ENCODE peak calls at places on chromosome 13, in ten cellular contexts. A, N, C, L, D, Y, K, Q, J and H are unnamed samples.

GRCh38 chr13:110964229-110965037 is 49.6 kb upstream of the ANKRD10 start:
- DNase-seq in N (peak), D (no peak), Y (no peak), A (no peak), J (no peak), L (no peak), K (no peak), Q (no peak), C (no peak), H (no peak)

GRCh38 chr13:23617551-23618014 is 47.4 kb downstream of the TNFRSF19 start:
- DNase-seq in L (no peak), K (no peak), A (peak), N (no peak), C (no peak), J (no peak), Y (no peak), Q (no peak), D (peak), H (no peak)

GRCh38 chr13:99660101-99660500 is 158.8 kb downstream of the TM9SF2 start:
- DNase-seq in A (no peak), Q (no peak), K (no peak), Y (no peak), L (peak), C (no peak), N (no peak), D (no peak), J (no peak), H (no peak)

GRCh38 chr13:26022538-26023292 is 29.1 kb downstream of the SHISA2 start:
- DNase-seq in J (peak), Y (no peak), L (no peak), Q (peak), N (peak), K (no peak), C (peak), D (peak), A (peak), H (no peak)

GRCh38 chr13:40336228-40337221 is 329.9 kb downstream of the FOXO1 start:
- DNase-seq in J (no peak), D (no peak), C (no peak), K (no peak), N (peak), Y (no peak), L (no peak), Q (no peak), A (no peak), H (no peak)

GRCh38 chr13:70835349-70835748 is 727.1 kb upstream of the KLHL1 start:
- DNase-seq in L (no peak), A (no peak), J (no peak), N (no peak), Q (no peak), Y (no peak), K (no peak), D (no peak), C (no peak), H (no peak)

GRCh38 chr13:73169971-73170370 is 111.2 kb downstream of the KLF5 start:
- DNase-seq in D (no peak), K (no peak), A (no peak), C (no peak), N (no peak), Y (no peak), L (no peak), J (no peak), Q (no peak), H (no peak)

GRCh38 chr13:94716016-94716415 is 3.7 kb upstream of the SOX21 start:
- DNase-seq in C (no peak), Y (no peak), Q (no peak), N (no peak), L (peak), J (no peak), K (no peak), A (no peak), D (no peak), H (no peak)

GRCh38 chr13:93116809-93117208 is 109.8 kb upstream of the GPC6 start:
- DNase-seq in Y (no peak), D (no peak), A (no peak), N (peak), K (no peak), L (no peak), J (no peak), Q (no peak), C (no peak), H (no peak)

GRCh38 chr13:71358218-71358617 is 508.8 kb downstream of the DACH1 start:
- DNase-seq in J (no peak), Y (no peak), N (no peak), A (no peak), L (no peak), D (no peak), C (no peak), K (no peak), Q (no peak), H (no peak)

GRCh38 chr13:98324105-98324504 is 147.0 kb upstream of the RNF113B start:
- DNase-seq in Q (no peak), Y (no peak), N (no peak), D (peak), L (no peak), C (no peak), K (no peak), A (no peak), J (no peak), H (no peak)

GRCh38 chr13:39455534-39456175 is 147.3 kb downstream of the LHFPL6 start:
- DNase-seq in Q (no peak), K (no peak), J (no peak), D (peak), N (no peak), C (no peak), Y (no peak), L (no peak), A (peak), H (no peak)

GRCh38 chr13:21458816-21459701 is at the start of gene ZDHHC20:
- DNase-seq in Q (peak), A (peak), C (no peak), N (peak), Y (peak), J (no peak), L (peak), D (peak), K (no peak), H (peak)

GRCh38 chr13:74372511-74372910 is 238.3 kb upstream of the KLF12 start:
- DNase-seq in J (no peak), K (no peak), L (no peak), Q (no peak), A (no peak), Y (no peak), C (no peak), D (no peak), N (no peak), H (no peak)

GRCh38 chr13:58181111-58181510 is 549.6 kb downstream of the PCDH17 start:
- DNase-seq in C (no peak), D (no peak), K (no peak), L (no peak), N (no peak), Q (no peak), J (no peak), Y (no peak), A (no peak), H (no peak)

GRCh38 chr13:76014618-76015315 is 378.6 kb downstream of the LMO7 start:
- DNase-seq in C (no peak), Q (no peak), Y (no peak), L (no peak), K (no peak), N (no peak), J (no peak), A (peak), D (peak), H (no peak)

GRCh38 chr13:28558126-28558525 is 63.2 kb upstream of the FLT1 start:
- DNase-seq in N (no peak), K (no peak), A (peak), J (peak), L (no peak), C (no peak), D (peak), Y (no peak), Q (no peak), H (no peak)

GRCh38 chr13:98802548-98802947 is 50.1 kb upstream of the SLC15A1 start:
- DNase-seq in L (no peak), N (no peak), C (no peak), D (no peak), Y (no peak), A (no peak), K (no peak), Q (no peak), J (no peak), H (no peak)

GRCh38 chr13:97710797-97711196 is 242.7 kb upstream of the IPO5 start:
- DNase-seq in K (no peak), C (no peak), J (no peak), Q (no peak), A (no peak), L (no peak), D (no peak), N (no peak), Y (no peak), H (no peak)

GRCh38 chr13:30796132-30796832 is 60.9 kb downstream of the ALOX5AP start:
- DNase-seq in D (peak), C (peak), J (no peak), K (no peak), N (no peak), L (no peak), Y (no peak), Q (no peak), A (peak), H (peak)

GRCh38 chr13:100594731-100595130 is 6.1 kb upstream of the GGACT start:
- DNase-seq in Q (no peak), N (peak), K (no peak), J (no peak), A (no peak), D (no peak), Y (no peak), L (peak), C (no peak), H (peak)

GRCh38 chr13:106381083-106381482 is 154.4 kb downstream of the EFNB2 start:
- DNase-seq in N (peak), J (no peak), K (no peak), D (peak), L (peak), Y (no peak), A (peak), C (no peak), Q (no peak), H (no peak)

GRCh38 chr13:106377341-106377740 is 158.1 kb downstream of the EFNB2 start:
- DNase-seq in D (no peak), C (no peak), N (no peak), J (no peak), Y (no peak), A (no peak), Q (no peak), L (no peak), K (no peak), H (no peak)

GRCh38 chr13:106376411-106377112 is 158.9 kb downstream of the EFNB2 start:
- DNase-seq in A (peak), N (no peak), D (peak), C (peak), K (no peak), L (no peak), Q (no peak), Y (no peak), J (peak), H (peak)

GRCh38 chr13:106375085-106375484 is 160.4 kb downstream of the EFNB2 start:
- DNase-seq in Y (no peak), D (no peak), N (no peak), C (no peak), A (no peak), L (no peak), J (no peak), Q (no peak), K (no peak), H (no peak)

GRCh38 chr13:106378263-106378662 is 157.2 kb downstream of the EFNB2 start:
- DNase-seq in J (no peak), C (no peak), D (no peak), K (no peak), L (no peak), N (no peak), Q (no peak), A (no peak), Y (no peak), H (no peak)
- TF ChIP-seq CTCF in J (no peak), C (no peak), D (no peak), K (no peak), L (no peak), N (no peak), Q (no peak), A (no peak), Y (no peak), H (no peak)

GRCh38 chr13:35956074-35956473 is 175.1 kb downstream of the DCLK1 start:
- DNase-seq in L (no peak), N (no peak), C (no peak), D (no peak), A (no peak), J (no peak), Q (no peak), Y (no peak), K (no peak), H (no peak)

GRCh38 chr13:35954207-35954560 is 177.0 kb downstream of the DCLK1 start:
- DNase-seq in D (no peak), Y (no peak), A (no peak), J (no peak), C (no peak), Q (no peak), K (no peak), L (no peak), N (no peak), H (no peak)

GRCh38 chr13:35957174-35957867 is 173.9 kb downstream of the DCLK1 start:
- DNase-seq in C (no peak), N (no peak), Y (no peak), K (no peak), J (peak), Q (no peak), D (no peak), A (peak), L (no peak), H (no peak)

GRCh38 chr13:35957996-35958395 is 173.2 kb downstream of the DCLK1 start:
- DNase-seq in D (no peak), L (no peak), C (no peak), A (no peak), Q (no peak), J (no peak), Y (no peak), K (no peak), N (no peak), H (no peak)

GRCh38 chr13:35953537-35954206 is 177.5 kb downstream of the DCLK1 start:
- DNase-seq in Y (no peak), L (peak), K (no peak), D (peak), J (peak), A (peak), Q (peak), N (peak), C (no peak), H (no peak)
- TF ChIP-seq CTCF in Y (no peak), L (peak), K (peak), D (peak), J (peak), A (peak), Q (peak), N (peak), C (peak), H (no peak)

DNA sequence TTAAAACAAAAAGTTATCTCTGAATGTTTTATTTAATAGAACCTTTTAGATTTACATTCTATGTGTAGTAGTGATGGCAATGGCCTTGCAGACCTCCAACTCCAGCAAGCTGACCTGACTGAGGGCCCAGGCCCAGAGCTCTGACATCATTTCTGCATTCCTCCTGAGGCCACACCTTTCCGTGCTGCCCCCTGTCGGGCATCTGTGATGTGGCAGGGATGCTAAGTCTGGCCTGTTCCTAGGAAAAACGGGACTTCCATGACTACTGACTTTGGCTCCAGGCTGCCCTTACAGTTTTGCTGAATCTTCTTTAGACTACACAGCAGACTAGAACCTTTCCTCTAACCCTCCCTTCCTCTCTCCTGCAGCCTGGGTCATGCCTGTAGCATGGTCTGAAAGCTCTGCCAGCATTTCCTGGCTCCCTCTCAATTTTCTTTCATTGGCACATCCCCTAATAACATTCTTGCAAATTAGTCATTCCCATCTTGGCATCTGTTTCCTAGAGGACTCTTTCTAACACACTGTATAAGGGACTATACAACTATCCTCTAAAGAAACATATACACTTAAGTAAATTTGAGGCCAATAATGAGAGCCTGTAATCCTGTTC is 249.0 kb downstream of the GPC5 start:
- DNase-seq in J (no peak), D (no peak), L (peak), Q (no peak), A (peak), C (peak), N (peak), Y (peak), K (no peak), H (peak)
- TF ChIP-seq CTCF in J (no peak), D (peak), L (peak), Q (no peak), A (no peak), C (peak), N (peak), Y (peak), K (peak), H (no peak)

GRCh38 chr13:42334329-42334706 is 62.4 kb downstream of the AKAP11 start:
- DNase-seq in C (no peak), Q (no peak), J (no peak), N (no peak), K (no peak), A (no peak), Y (no peak), D (no peak), L (no peak), H (no peak)
- TF ChIP-seq CTCF in C (peak), Q (no peak), J (no peak), N (no peak), K (no peak), A (no peak), Y (no peak), D (no peak), L (no peak), H (no peak)

GRCh38 chr13:61950828-61951227 is 535.2 kb upstream of the PCDH20 start:
- DNase-seq in L (no peak), Q (no peak), D (no peak), J (no peak), C (no peak), A (no peak), Y (no peak), K (no peak), N (no peak), H (no peak)

DNA sequence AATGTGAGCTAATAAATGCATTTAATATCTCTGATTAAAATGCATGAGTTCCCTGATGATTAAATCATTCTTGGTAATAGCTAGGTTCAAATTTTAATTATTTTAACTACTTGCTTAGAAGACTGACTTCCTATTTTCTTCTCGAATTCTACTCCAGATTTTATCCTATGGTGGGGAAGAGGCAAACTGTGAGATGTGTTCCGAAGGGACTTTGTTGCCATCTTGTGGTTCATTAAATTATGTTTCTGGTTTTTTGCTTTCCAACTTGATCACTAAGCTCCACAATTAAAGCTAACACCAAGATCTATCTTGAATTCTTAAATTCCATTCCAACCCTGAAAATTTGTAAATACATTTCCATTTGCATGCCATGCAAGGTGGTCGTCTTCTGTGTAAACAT is 538.4 kb upstream of the PCDH20 start:
- DNase-seq in J (no peak), K (no peak), C (peak), Y (no peak), Q (no peak), N (peak), A (peak), L (peak), D (no peak), H (no peak)
- TF ChIP-seq CTCF in J (no peak), K (no peak), C (peak), Y (peak), Q (no peak), N (peak), A (no peak), L (peak), D (peak), H (no peak)

GRCh38 chr13:108958013-108958376 is 328.6 kb downstream of the MYO16 start:
- DNase-seq in J (no peak), N (no peak), K (no peak), C (no peak), A (no peak), D (no peak), L (no peak), Y (no peak), Q (no peak), H (no peak)

GRCh38 chr13:108960006-108960405 is 330.6 kb downstream of the MYO16 start:
- DNase-seq in Q (no peak), L (no peak), K (no peak), C (no peak), A (no peak), Y (no peak), J (no peak), N (no peak), D (no peak), H (no peak)

GRCh38 chr13:108955741-108956140 is 326.3 kb downstream of the MYO16 start:
- DNase-seq in Y (no peak), Q (no peak), K (no peak), J (no peak), A (no peak), L (no peak), N (no peak), C (no peak), D (no peak), H (no peak)

GRCh38 chr13:108959254-108959653 is 329.8 kb downstream of the MYO16 start:
- DNase-seq in L (no peak), D (no peak), K (no peak), J (no peak), A (no peak), Y (no peak), N (no peak), C (no peak), Q (no peak), H (no peak)

GRCh38 chr13:108957369-108958012 is 328.1 kb downstream of the MYO16 start:
- DNase-seq in D (peak), J (peak), K (peak), N (peak), C (no peak), Q (no peak), Y (no peak), L (peak), A (peak), H (no peak)
- TF ChIP-seq CTCF in D (peak), J (peak), K (no peak), N (no peak), C (no peak), Q (no peak), Y (no peak), L (no peak), A (no peak), H (no peak)

DNA sequence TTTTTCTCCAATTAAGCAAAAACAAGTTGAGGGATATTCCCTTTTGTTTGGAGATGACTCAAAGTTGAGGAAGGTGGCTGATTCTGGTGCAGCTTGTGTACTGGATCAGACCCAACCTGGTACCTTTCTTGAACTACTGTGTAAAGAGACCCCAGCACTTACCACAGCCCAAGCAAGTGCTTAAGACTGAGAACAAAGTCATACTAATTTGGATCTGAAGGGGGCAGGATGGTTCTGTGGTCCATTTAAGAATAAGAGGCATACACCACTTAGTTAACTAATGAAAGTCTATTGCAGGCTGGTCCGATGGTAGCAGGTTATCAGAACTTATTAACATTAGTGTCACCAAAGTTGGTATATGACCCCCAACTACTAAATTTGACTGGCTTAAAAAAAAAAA is 6.3 kb downstream of the THSD1 start:
- DNase-seq in L (no peak), A (peak), Q (no peak), J (no peak), D (no peak), K (no peak), C (no peak), N (no peak), Y (no peak), H (no peak)
- TF ChIP-seq CTCF in L (no peak), A (peak), Q (no peak), J (peak), D (peak), K (peak), C (no peak), N (no peak), Y (no peak), H (no peak)

DNA sequence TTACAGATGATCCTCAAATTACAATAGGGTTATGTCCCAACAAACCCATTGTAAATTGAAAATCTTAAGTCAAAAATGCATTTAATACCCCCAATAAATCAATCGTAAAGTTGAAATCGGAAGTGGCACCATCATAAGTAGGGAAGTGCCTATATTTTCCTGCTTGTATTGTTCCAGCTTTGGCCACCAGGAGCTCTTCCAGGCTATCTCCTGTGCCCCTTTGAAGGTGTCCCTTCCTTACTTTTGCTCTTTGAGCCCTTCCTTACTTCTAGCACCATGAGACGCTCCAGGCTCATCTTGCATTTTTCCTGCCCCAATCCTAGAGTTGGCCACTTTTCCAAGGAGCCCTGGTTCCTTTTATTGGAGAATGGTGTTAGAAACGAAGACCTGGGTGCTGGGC is 163.0 kb upstream of the TSC22D1 start:
- DNase-seq in J (no peak), D (no peak), K (no peak), C (no peak), Q (no peak), N (no peak), A (no peak), Y (no peak), L (no peak), H (no peak)
- TF ChIP-seq CTCF in J (peak), D (peak), K (no peak), C (no peak), Q (no peak), N (peak), A (no peak), Y (no peak), L (peak), H (no peak)